ENCODE peak calls at places on chromosomes 7 and 10, in nine cellular contexts. Q is lower leg skin; K is fibroblast of the aortic adventitia; G is lung; Y is AG10803; R is CD8-positive, alpha-beta T cell; B is Panc1; Z is fibroblast of villous mesenchyme; W is endodermal cell. I is an unnamed sample.
A peak's percentile ranks its signal among the peaks of the same experiment; 100 is the strongest.

GRCh38 chr7:2851499-2851898 is 7.4 kb upstream of the GNA12 start:
- DNase-seq in Y (no peak), K (no peak), B (no peak), Q (no peak), W (no peak), Z (no peak), R (no peak), G (no peak), I (no peak)

GRCh38 chr10:31064334-31064733 is 32.7 kb upstream of the ZNF438 start:
- DNase-seq in W (no peak), R (no peak), B (no peak), Q (peak; percentile 42), Y (peak; percentile 85), Z (peak; percentile 78), K (peak; percentile 94), G (no peak), I (no peak)

GRCh38 chr7:108284349-108285017 is 154.3 kb upstream of the LAMB4 start:
- DNase-seq in Z (no peak), K (no peak), W (no peak), G (no peak), B (no peak), Q (no peak), R (no peak), Y (no peak), I (no peak)

GRCh38 chr10:132422931-132423813 is 26.2 kb downstream of the PWWP2B start:
- DNase-seq in G (no peak), Z (no peak), R (no peak), Q (no peak), W (no peak), Y (peak; percentile 55), B (no peak), K (no peak), I (no peak)

GRCh38 chr7:78141533-78142281 is 343.1 kb downstream of the PHTF2 start:
- DNase-seq in W (no peak), Y (peak; percentile 84), Q (no peak), Z (peak; percentile 69), K (peak; percentile 58), R (no peak), G (no peak), B (no peak), I (no peak)

GRCh38 chr10:129969528-129970264 is 5.6 kb upstream of the EBF3 start:
- DNase-seq in R (no peak), Q (no peak), G (no peak), Y (no peak), W (peak; percentile 67), K (no peak), Z (no peak), B (no peak), I (no peak)

GRCh38 chr7:124152859-124153692 is 120.2 kb upstream of the TMEM229A start:
- DNase-seq in Q (no peak), B (no peak), Z (peak; percentile 29), W (peak; percentile 74), K (peak; percentile 34), Y (peak; percentile 12), G (no peak), R (no peak), I (no peak)

GRCh38 chr7:149070372-149071140 is 20.0 kb downstream of the ZNF786 start:
- DNase-seq in Y (no peak), R (no peak), G (no peak), K (no peak), W (no peak), B (no peak), Q (no peak), Z (no peak), I (no peak)

GRCh38 chr10:96719850-96720421 is 378 bp downstream of the PIK3AP1 start:
- DNase-seq in W (peak; percentile 94), Q (no peak), B (no peak), Z (no peak), R (peak; percentile 58), Y (peak; percentile 7), G (peak; percentile 53), K (no peak), I (peak; percentile 67)

GRCh38 chr7:32161708-32162107 is 91.5 kb upstream of the PDE1C start:
- DNase-seq in Q (no peak), B (no peak), K (peak; percentile 78), Z (peak; percentile 4), G (no peak), Y (peak; percentile 98), R (no peak), W (no peak), I (no peak)

GRCh38 chr10:55474258-55474657 is 673.2 kb upstream of the PCDH15 start:
- DNase-seq in Y (no peak), Z (no peak), K (no peak), W (no peak), G (no peak), R (no peak), B (no peak), Q (no peak), I (no peak)

GRCh38 chr7:157475601-157476000 is 138.8 kb downstream of the DNAJB6 start:
- DNase-seq in Z (no peak), G (no peak), B (no peak), Y (no peak), Q (no peak), W (no peak), K (no peak), R (peak; percentile 1), I (peak; percentile 4)

GRCh38 chr7:100115026-100115425 is 4.1 kb downstream of the TAF6 start:
- DNase-seq in B (no peak), Z (no peak), W (no peak), Q (no peak), G (no peak), K (no peak), Y (no peak), R (no peak), I (no peak)

GRCh38 chr7:37282093-37282444 is 166.6 kb downstream of the ELMO1 start:
- DNase-seq in Q (no peak), Z (no peak), R (no peak), Y (no peak), W (no peak), B (no peak), K (no peak), G (no peak), I (no peak)

GRCh38 chr10:119207713-119208552 is 562 bp downstream of the GRK5 start:
- DNase-seq in G (peak; percentile 44), Z (peak; percentile 69), Y (peak; percentile 53), R (peak; percentile 22), K (peak; percentile 75), B (no peak), Q (peak; percentile 42), W (peak; percentile 87), I (peak; percentile 50)

GRCh38 chr7:129898007-129898406 is 54.8 kb downstream of the UBE2H start:
- DNase-seq in B (no peak), W (no peak), Q (no peak), K (no peak), R (no peak), G (no peak), Y (no peak), Z (no peak), I (no peak)

DNA sequence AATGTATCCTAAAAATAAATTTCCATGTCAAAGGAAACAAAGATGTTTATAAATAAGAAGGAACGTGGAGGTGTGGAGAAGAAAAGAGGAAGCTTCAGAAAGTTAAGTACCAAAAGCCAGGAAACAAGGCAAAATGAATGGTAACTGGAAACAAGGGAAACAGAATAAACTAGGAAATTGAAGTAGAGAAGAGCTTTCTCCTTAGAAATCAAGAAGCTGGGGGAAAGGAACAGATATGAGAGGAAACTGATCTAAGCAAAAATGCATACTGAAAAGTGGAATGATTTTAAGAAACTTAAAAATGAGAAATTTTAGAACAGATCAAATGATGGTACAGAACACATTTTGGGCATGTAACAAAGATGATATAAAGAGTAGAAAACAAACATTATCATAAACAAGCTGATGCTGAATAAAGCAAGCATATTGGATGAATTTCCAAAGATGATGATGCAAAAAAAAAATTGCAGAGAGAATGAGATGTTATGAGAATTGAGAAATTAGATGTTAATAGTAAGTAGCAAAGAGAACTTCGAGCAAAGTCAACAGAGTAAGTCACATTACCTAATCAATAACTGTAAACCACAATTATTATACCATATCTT is 1.9 kb downstream of the BRAF start:
- DNase-seq in W (no peak), K (no peak), Z (no peak), R (no peak), Y (no peak), Q (no peak), G (no peak), B (no peak), I (no peak)
- H3K4me3 ChIP-seq in W (peak overlapping the region; percentile 89), K (peak overlapping the region; percentile 23), Z (peak overlapping the region; percentile 89), R (no peak overlapping the region), Y (peak overlapping the region; percentile 82), Q (no peak overlapping the region), G (no peak overlapping the region), B (peak overlapping the region; percentile 98), I (peak overlapping the region; percentile 96)

DNA sequence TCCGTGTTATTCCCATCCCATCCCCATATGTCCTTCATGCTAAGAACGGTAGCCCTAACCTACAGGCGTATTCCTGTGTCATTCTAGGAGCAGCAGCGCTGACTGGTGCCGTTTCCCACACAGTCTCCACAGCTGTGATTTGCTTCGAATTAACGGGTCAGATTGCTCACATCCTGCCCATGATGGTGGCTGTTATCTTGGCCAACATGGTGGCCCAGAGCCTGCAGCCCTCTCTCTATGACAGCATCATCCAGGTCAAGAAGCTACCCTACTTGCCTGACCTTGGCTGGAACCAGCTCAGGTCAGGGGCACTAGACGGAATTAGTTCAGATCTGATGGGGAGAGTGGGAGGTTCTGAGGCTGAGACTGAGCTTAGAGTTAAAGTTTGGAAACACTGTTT is 20.7 kb downstream of the FAM131B start:
- DNase-seq in W (peak; percentile 15), Z (no peak), K (no peak), R (no peak), Q (no peak), Y (no peak), G (no peak), B (no peak), I (no peak)
- H3K4me3 ChIP-seq in W (no peak overlapping the region), Z (no peak overlapping the region), K (no peak overlapping the region), R (no peak overlapping the region), Q (no peak overlapping the region), Y (no peak overlapping the region), G (peak overlapping the region; percentile 5), B (no peak overlapping the region), I (no peak overlapping the region)

GRCh38 chr7:132296820-132297219 is 279.4 kb downstream of the PLXNA4 start:
- DNase-seq in R (no peak), Q (no peak), Z (no peak), B (no peak), G (no peak), W (no peak), Y (no peak), K (no peak), I (no peak)
- H3K4me3 ChIP-seq in R (no peak overlapping the region), Q (no peak overlapping the region), Z (no peak overlapping the region), B (no peak overlapping the region), G (no peak overlapping the region), W (no peak overlapping the region), Y (no peak overlapping the region), K (no peak overlapping the region), I (no peak overlapping the region)

DNA sequence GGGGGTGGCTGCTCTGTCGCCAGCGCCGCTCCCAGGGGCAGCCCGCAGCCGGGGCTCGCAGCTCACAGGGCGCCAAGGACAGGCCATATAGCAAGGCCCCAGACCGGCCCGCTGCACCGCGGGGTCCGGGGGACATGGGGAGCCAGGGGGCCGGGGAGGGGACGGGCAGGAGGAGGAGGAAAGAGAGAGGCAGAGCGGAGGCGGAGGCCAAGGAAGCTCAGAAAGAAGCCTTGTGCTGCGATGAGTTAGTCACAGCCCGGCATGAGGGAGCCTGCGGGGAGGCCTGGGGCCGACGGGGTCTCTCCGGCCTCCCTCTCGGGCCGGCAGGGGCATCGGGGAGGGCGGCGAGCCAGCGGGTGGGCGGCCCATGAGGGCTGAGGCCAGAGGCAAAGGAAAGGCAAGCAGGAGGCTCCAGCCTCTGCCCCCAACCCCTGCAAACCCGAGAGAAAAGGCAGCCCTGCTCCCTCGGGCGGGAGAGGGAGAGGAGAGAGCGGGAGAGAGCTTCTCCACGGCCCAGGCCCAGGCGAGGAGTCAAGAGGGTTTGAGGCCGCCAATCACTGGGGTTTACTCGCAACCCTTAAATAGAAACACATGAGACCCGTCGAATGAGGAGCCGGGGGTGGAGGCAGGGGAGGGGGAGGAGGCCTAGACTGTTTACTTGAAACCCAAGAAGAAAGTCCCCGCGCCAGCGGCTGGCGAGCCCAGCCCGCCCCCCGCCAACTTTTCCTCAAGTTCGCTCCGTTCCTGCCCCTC is 167.9 kb downstream of the NEURL1 start:
- DNase-seq in K (peak; percentile 93), W (peak; percentile 88), R (peak; percentile 58), Z (peak; percentile 98), G (peak; percentile 84), B (no peak), Y (peak; percentile 95), Q (peak; percentile 88), I (peak; percentile 75)
- H3K4me3 ChIP-seq in K (peak overlapping the region; percentile 78), W (no peak overlapping the region), R (peak overlapping the region; percentile 99), Z (peak overlapping the region; percentile 76), G (peak overlapping the region; percentile 80), B (peak overlapping the region; percentile 41), Y (peak overlapping the region; percentile 83), Q (peak overlapping the region; percentile 30), I (peak overlapping the region; percentile 74)